ENCODE peak calls at places on chromosomes 5 and 9, in eight cellular contexts. One of them, this sample, is unnamed. For H3K4me1, the result is how much of the 10 kb centered on the place peaks cover.

GRCh38 chr5:134608555-134608954 is 24.1 kb downstream of the SAR1B start:
- DNase-seq in MM.1S: peak
- DNase-seq in GM23338: no peak
- DNase-seq in HCT116: no peak
- DNase-seq in SK-N-SH: no peak
- DNase-seq in hepatocyte: no peak
- DNase-seq in neural progenitor cell: no peak
- DNase-seq in OCI-LY7: no peak
- DNase-seq in this sample: no peak

GRCh38 chr5:90408571-90409317 is 812 bp downstream of the CETN3 start:
- DNase-seq in MM.1S: peak
- DNase-seq in GM23338: peak
- DNase-seq in HCT116: no peak
- DNase-seq in SK-N-SH: peak
- DNase-seq in hepatocyte: peak
- DNase-seq in neural progenitor cell: peak
- DNase-seq in OCI-LY7: peak
- DNase-seq in this sample: peak

GRCh38 chr9:110217656-110218099 is 9.7 kb upstream of the C9orf152 start:
- DNase-seq in MM.1S: peak
- DNase-seq in GM23338: peak
- DNase-seq in HCT116: peak
- DNase-seq in SK-N-SH: peak
- DNase-seq in hepatocyte: peak
- DNase-seq in neural progenitor cell: peak
- DNase-seq in OCI-LY7: peak
- DNase-seq in this sample: peak

GRCh38 chr5:139422307-139422893 is 16.9 kb downstream of the DNAJC18 start:
- DNase-seq in MM.1S: peak
- DNase-seq in GM23338: peak
- DNase-seq in HCT116: peak
- DNase-seq in SK-N-SH: peak
- DNase-seq in hepatocyte: peak
- DNase-seq in neural progenitor cell: peak
- DNase-seq in OCI-LY7: peak
- DNase-seq in this sample: peak

GRCh38 chr5:157267025-157267424 is 1.1 kb downstream of the CYFIP2 start:
- DNase-seq in MM.1S: no peak
- DNase-seq in GM23338: no peak
- DNase-seq in HCT116: no peak
- DNase-seq in SK-N-SH: no peak
- DNase-seq in hepatocyte: no peak
- DNase-seq in neural progenitor cell: no peak
- DNase-seq in OCI-LY7: no peak
- DNase-seq in this sample: peak

GRCh38 chr9:133054194-133054890 is 7.4 kb upstream of the CEL start:
- DNase-seq in MM.1S: no peak
- DNase-seq in GM23338: no peak
- DNase-seq in HCT116: no peak
- DNase-seq in SK-N-SH: no peak
- DNase-seq in hepatocyte: no peak
- DNase-seq in neural progenitor cell: no peak
- DNase-seq in OCI-LY7: no peak
- DNase-seq in this sample: no peak

GRCh38 chr5:140312067-140312790 is 9.3 kb upstream of the PFDN1 start:
- DNase-seq in MM.1S: no peak
- DNase-seq in GM23338: peak
- DNase-seq in HCT116: no peak
- DNase-seq in SK-N-SH: no peak
- DNase-seq in hepatocyte: no peak
- DNase-seq in neural progenitor cell: no peak
- DNase-seq in OCI-LY7: no peak
- DNase-seq in this sample: peak

GRCh38 chr5:157574456-157575095 is 999 bp downstream of the ADAM19 start:
- DNase-seq in MM.1S: no peak
- DNase-seq in GM23338: peak
- DNase-seq in HCT116: no peak
- DNase-seq in SK-N-SH: no peak
- DNase-seq in hepatocyte: peak
- DNase-seq in neural progenitor cell: peak
- DNase-seq in OCI-LY7: peak
- DNase-seq in this sample: no peak

GRCh38 chr9:38068866-38069628 is at the start of gene SHB:
- DNase-seq in MM.1S: peak
- DNase-seq in GM23338: peak
- DNase-seq in HCT116: no peak
- DNase-seq in SK-N-SH: peak
- DNase-seq in hepatocyte: peak
- DNase-seq in neural progenitor cell: peak
- DNase-seq in OCI-LY7: peak
- DNase-seq in this sample: peak

GRCh38 chr5:142785211-142785610 is 15.0 kb downstream of the ARHGAP26 start:
- DNase-seq in MM.1S: no peak
- DNase-seq in GM23338: no peak
- DNase-seq in HCT116: no peak
- DNase-seq in SK-N-SH: no peak
- DNase-seq in hepatocyte: no peak
- DNase-seq in neural progenitor cell: no peak
- DNase-seq in OCI-LY7: no peak
- DNase-seq in this sample: peak

GRCh38 chr9:114163517-114163924 is 8.2 kb downstream of the COL27A1 start:
- DNase-seq in MM.1S: peak
- DNase-seq in GM23338: peak
- DNase-seq in HCT116: no peak
- DNase-seq in SK-N-SH: peak
- DNase-seq in hepatocyte: peak
- DNase-seq in neural progenitor cell: peak
- DNase-seq in OCI-LY7: no peak
- DNase-seq in this sample: no peak

GRCh38 chr9:82021198-82021597 is 32.6 kb downstream of the SPATA31D1 start:
- DNase-seq in MM.1S: no peak
- DNase-seq in GM23338: no peak
- DNase-seq in HCT116: peak
- DNase-seq in SK-N-SH: no peak
- DNase-seq in hepatocyte: peak
- DNase-seq in neural progenitor cell: no peak
- DNase-seq in OCI-LY7: no peak
- DNase-seq in this sample: peak

GRCh38 chr5:35087971-35088370 is 40.2 kb upstream of the AGXT2 start:
- DNase-seq in MM.1S: no peak
- DNase-seq in GM23338: no peak
- DNase-seq in HCT116: no peak
- DNase-seq in SK-N-SH: no peak
- DNase-seq in hepatocyte: no peak
- DNase-seq in neural progenitor cell: no peak
- DNase-seq in OCI-LY7: no peak
- DNase-seq in this sample: peak

GRCh38 chr5:3590967-3591900 is 4.4 kb upstream of the IRX1 start:
- DNase-seq in MM.1S: no peak
- DNase-seq in GM23338: peak
- DNase-seq in HCT116: no peak
- DNase-seq in SK-N-SH: peak
- DNase-seq in hepatocyte: no peak
- DNase-seq in neural progenitor cell: peak
- DNase-seq in OCI-LY7: no peak
- DNase-seq in this sample: no peak

GRCh38 chr9:12640021-12640587 is 53.1 kb upstream of the TYRP1 start:
- DNase-seq in MM.1S: peak
- DNase-seq in GM23338: peak
- DNase-seq in HCT116: peak
- DNase-seq in SK-N-SH: peak
- DNase-seq in hepatocyte: peak
- DNase-seq in neural progenitor cell: peak
- DNase-seq in OCI-LY7: peak
- DNase-seq in this sample: peak

GRCh38 chr5:124706729-124707361 is 39.6 kb downstream of the ZNF608 start:
- DNase-seq in MM.1S: no peak
- DNase-seq in GM23338: peak
- DNase-seq in HCT116: no peak
- DNase-seq in SK-N-SH: peak
- DNase-seq in hepatocyte: peak
- DNase-seq in neural progenitor cell: no peak
- DNase-seq in OCI-LY7: peak
- DNase-seq in this sample: no peak

GRCh38 chr9:134995792-134996120 is 78.0 kb upstream of the FCN1 start:
- DNase-seq in MM.1S: no peak
- DNase-seq in GM23338: no peak
- DNase-seq in HCT116: no peak
- DNase-seq in SK-N-SH: no peak
- DNase-seq in hepatocyte: no peak
- DNase-seq in neural progenitor cell: no peak
- DNase-seq in OCI-LY7: no peak
- DNase-seq in this sample: no peak

GRCh38 chr5:60436518-60436917 is 263.4 kb downstream of the DEPDC1B start:
- DNase-seq in MM.1S: no peak
- DNase-seq in GM23338: no peak
- DNase-seq in HCT116: no peak
- DNase-seq in SK-N-SH: no peak
- DNase-seq in hepatocyte: no peak
- DNase-seq in neural progenitor cell: no peak
- DNase-seq in OCI-LY7: no peak
- DNase-seq in this sample: no peak

GRCh38 chr5:33297760-33298216 is 143.0 kb upstream of the TARS1 start:
- DNase-seq in MM.1S: no peak
- DNase-seq in GM23338: peak
- DNase-seq in HCT116: no peak
- DNase-seq in SK-N-SH: no peak
- DNase-seq in hepatocyte: no peak
- DNase-seq in neural progenitor cell: no peak
- DNase-seq in OCI-LY7: no peak
- DNase-seq in this sample: no peak

GRCh38 chr5:16600397-16600796 is 16.4 kb downstream of the RETREG1 start:
- DNase-seq in MM.1S: no peak
- DNase-seq in GM23338: no peak
- DNase-seq in HCT116: no peak
- DNase-seq in SK-N-SH: peak
- DNase-seq in hepatocyte: peak
- DNase-seq in neural progenitor cell: no peak
- DNase-seq in OCI-LY7: no peak
- DNase-seq in this sample: no peak

GRCh38 chr5:73694089-73694488 is 68.1 kb downstream of the ARHGEF28 start:
- DNase-seq in MM.1S: peak
- DNase-seq in GM23338: no peak
- DNase-seq in HCT116: no peak
- DNase-seq in SK-N-SH: no peak
- DNase-seq in hepatocyte: no peak
- DNase-seq in neural progenitor cell: no peak
- DNase-seq in OCI-LY7: no peak
- DNase-seq in this sample: no peak

GRCh38 chr5:176362098-176362442 is 506 bp upstream of the KIAA1191 start:
- DNase-seq in MM.1S: no peak
- DNase-seq in GM23338: no peak
- DNase-seq in HCT116: no peak
- DNase-seq in SK-N-SH: no peak
- DNase-seq in hepatocyte: no peak
- DNase-seq in neural progenitor cell: no peak
- DNase-seq in OCI-LY7: peak
- DNase-seq in this sample: no peak

GRCh38 chr5:176368726-176369125 is 3.4 kb downstream of the ARL10 start:
- DNase-seq in MM.1S: no peak
- DNase-seq in GM23338: no peak
- DNase-seq in HCT116: no peak
- DNase-seq in SK-N-SH: no peak
- DNase-seq in hepatocyte: no peak
- DNase-seq in neural progenitor cell: no peak
- DNase-seq in OCI-LY7: no peak
- DNase-seq in this sample: no peak

GRCh38 chr5:176366575-176366894 is 1.2 kb downstream of the ARL10 start:
- DNase-seq in MM.1S: no peak
- DNase-seq in GM23338: peak
- DNase-seq in HCT116: no peak
- DNase-seq in SK-N-SH: no peak
- DNase-seq in hepatocyte: no peak
- DNase-seq in neural progenitor cell: no peak
- DNase-seq in OCI-LY7: no peak
- DNase-seq in this sample: no peak

GRCh38 chr5:176364765-176365662 is at the start of gene ARL10:
- DNase-seq in MM.1S: no peak
- DNase-seq in GM23338: peak
- DNase-seq in HCT116: no peak
- DNase-seq in SK-N-SH: peak
- DNase-seq in hepatocyte: peak
- DNase-seq in neural progenitor cell: peak
- DNase-seq in OCI-LY7: no peak
- DNase-seq in this sample: no peak

GRCh38 chr5:176365663-176366574 is 632 bp downstream of the ARL10 start:
- DNase-seq in MM.1S: no peak
- DNase-seq in GM23338: peak
- DNase-seq in HCT116: no peak
- DNase-seq in SK-N-SH: peak
- DNase-seq in hepatocyte: peak
- DNase-seq in neural progenitor cell: peak
- DNase-seq in OCI-LY7: no peak
- DNase-seq in this sample: no peak
- TF ChIP-seq EZH2phosphoT487 in MM.1S: no peak
- TF ChIP-seq EZH2phosphoT487 in GM23338: no peak
- TF ChIP-seq EZH2phosphoT487 in HCT116: no peak
- TF ChIP-seq EZH2phosphoT487 in SK-N-SH: no peak
- TF ChIP-seq EZH2phosphoT487 in hepatocyte: no peak
- TF ChIP-seq EZH2phosphoT487 in neural progenitor cell: no peak
- TF ChIP-seq EZH2phosphoT487 in OCI-LY7: no peak
- TF ChIP-seq EZH2phosphoT487 in this sample: no peak

GRCh38 chr5:178236126-178236525 is 3.5 kb upstream of the PHYKPL start:
- DNase-seq in MM.1S: no peak
- DNase-seq in GM23338: no peak
- DNase-seq in HCT116: no peak
- DNase-seq in SK-N-SH: no peak
- DNase-seq in hepatocyte: no peak
- DNase-seq in neural progenitor cell: no peak
- DNase-seq in OCI-LY7: no peak
- DNase-seq in this sample: no peak
- H3K4me1 ChIP-seq in MM.1S: under half
- H3K4me1 ChIP-seq in GM23338: under half
- H3K4me1 ChIP-seq in HCT116: under half
- H3K4me1 ChIP-seq in SK-N-SH: under half
- H3K4me1 ChIP-seq in hepatocyte: under half
- H3K4me1 ChIP-seq in neural progenitor cell: under half
- H3K4me1 ChIP-seq in OCI-LY7: half or more
- H3K4me1 ChIP-seq in this sample: under half

GRCh38 chr9:92986175-92987110 is 39.1 kb downstream of the FGD3 start:
- DNase-seq in MM.1S: peak
- DNase-seq in GM23338: peak
- DNase-seq in HCT116: no peak
- DNase-seq in SK-N-SH: no peak
- DNase-seq in hepatocyte: no peak
- DNase-seq in neural progenitor cell: no peak
- DNase-seq in OCI-LY7: peak
- DNase-seq in this sample: no peak
- TF ChIP-seq CTCF in MM.1S: peak
- TF ChIP-seq CTCF in GM23338: peak
- TF ChIP-seq CTCF in HCT116: no peak
- TF ChIP-seq CTCF in SK-N-SH: peak
- TF ChIP-seq CTCF in hepatocyte: peak
- TF ChIP-seq CTCF in neural progenitor cell: peak
- TF ChIP-seq CTCF in OCI-LY7: peak
- TF ChIP-seq CTCF in this sample: peak

DNA sequence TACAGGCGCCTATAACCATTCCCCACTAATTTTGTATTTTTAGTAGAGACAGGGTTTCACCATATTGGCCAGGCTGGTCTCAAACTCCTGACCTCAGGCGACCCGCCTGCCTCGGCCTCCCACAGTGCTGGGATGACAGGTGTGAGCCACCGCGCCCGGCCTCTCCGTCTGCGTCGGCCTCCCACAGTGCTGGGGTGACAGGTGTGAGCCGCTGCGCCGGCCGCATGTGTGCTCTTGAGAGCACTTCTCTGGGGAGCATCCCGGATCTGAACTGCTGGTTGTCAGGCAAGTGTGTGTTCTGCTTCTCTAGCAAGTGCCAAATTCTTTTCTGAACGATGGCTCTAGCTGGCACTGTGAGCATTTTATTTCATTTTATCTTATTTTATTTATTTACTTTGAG is 3.7 kb upstream of the ENTPD2 start:
- DNase-seq in MM.1S: no peak
- DNase-seq in GM23338: no peak
- DNase-seq in HCT116: no peak
- DNase-seq in SK-N-SH: no peak
- DNase-seq in hepatocyte: no peak
- DNase-seq in neural progenitor cell: no peak
- DNase-seq in OCI-LY7: no peak
- DNase-seq in this sample: no peak
- TF ChIP-seq EZH2phosphoT487 in MM.1S: no peak
- TF ChIP-seq EZH2phosphoT487 in GM23338: no peak
- TF ChIP-seq EZH2phosphoT487 in HCT116: no peak
- TF ChIP-seq EZH2phosphoT487 in SK-N-SH: no peak
- TF ChIP-seq EZH2phosphoT487 in hepatocyte: no peak
- TF ChIP-seq EZH2phosphoT487 in neural progenitor cell: no peak
- TF ChIP-seq EZH2phosphoT487 in OCI-LY7: no peak
- TF ChIP-seq EZH2phosphoT487 in this sample: no peak